ENCODE peak calls at places on chromosomes 16 and 17, in eight cellular contexts. B is breast epithelium, W is sigmoid colon, G is astrocyte of the cerebellum, S is Calu3, T is thyroid gland, O is hepatocyte, K is neural progenitor cell. R is an unnamed sample.

GRCh38 chr16:85835956-85836705 is 36.6 kb downstream of the COX4I1 start:
- DNase-seq in B (no peak), W (no peak), G (no peak), S (no peak), T (no peak), O (no peak), K (no peak), R (no peak)

GRCh38 chr16:11848842-11849241 is 2.5 kb downstream of the RSL1D1 start:
- DNase-seq in B (no peak), W (no peak), G (no peak), S (no peak), T (no peak), O (no peak), K (no peak), R (no peak)

GRCh38 chr16:79329163-79329521 is 271.4 kb downstream of the MAF start:
- DNase-seq in B (no peak), W (no peak), G (no peak), S (no peak), T (no peak), O (no peak), K (no peak), R (no peak)

GRCh38 chr17:67443931-67444597 is 67.0 kb downstream of the PITPNC1 start:
- DNase-seq in B (no peak), W (peak; percentile 80), G (peak; percentile 49), S (no peak), T (no peak), O (no peak), K (no peak), R (peak; percentile 8)

GRCh38 chr16:86905302-86905701 is 327.0 kb downstream of the FOXL1 start:
- DNase-seq in B (no peak), W (no peak), G (no peak), S (no peak), T (no peak), O (no peak), K (no peak), R (no peak)

GRCh38 chr16:69613283-69614154 is 47.8 kb downstream of the NFAT5 start:
- DNase-seq in B (no peak), W (no peak), G (no peak), S (peak; percentile 51), T (no peak), O (peak; percentile 48), K (no peak), R (no peak)

GRCh38 chr17:71679832-71680231 is 441.0 kb upstream of the SOX9 start:
- DNase-seq in B (no peak), W (no peak), G (no peak), S (no peak), T (no peak), O (no peak), K (no peak), R (no peak)

GRCh38 chr17:4986403-4986802 is 1.1 kb downstream of the CAMTA2 start:
- DNase-seq in B (no peak), W (peak; percentile 64), G (no peak), S (no peak), T (no peak), O (peak; percentile 27), K (no peak), R (no peak)

GRCh38 chr17:33520404-33521032 is 227.4 kb upstream of the ASIC2 start:
- DNase-seq in B (peak; percentile 60), W (no peak), G (no peak), S (peak; percentile 63), T (peak; percentile 31), O (peak; percentile 63), K (peak; percentile 74), R (peak; percentile 88)

GRCh38 chr17:8681175-8681949 is 50.8 kb upstream of the MYH10 start:
- DNase-seq in B (no peak), W (peak; percentile 75), G (peak; percentile 53), S (no peak), T (no peak), O (peak; percentile 35), K (no peak), R (no peak)

GRCh38 chr16:4402439-4403132 is 13.8 kb downstream of the CORO7 start:
- DNase-seq in B (peak; percentile 91), W (peak; percentile 92), G (peak; percentile 28), S (peak; percentile 92), T (peak; percentile 82), O (peak; percentile 92), K (peak; percentile 92), R (peak; percentile 97)

GRCh38 chr16:82432261-82432660 is 194.5 kb upstream of the CDH13 start:
- DNase-seq in B (no peak), W (no peak), G (no peak), S (no peak), T (no peak), O (peak; percentile 5), K (no peak), R (no peak)

GRCh38 chr17:46771601-46772012 is 46.9 kb downstream of the WNT3 start:
- DNase-seq in B (no peak), W (no peak), G (no peak), S (peak; percentile 61), T (no peak), O (peak; percentile 76), K (no peak), R (peak; percentile 72)

GRCh38 chr17:13337864-13338371 is 263.8 kb downstream of the HS3ST3A1 start:
- DNase-seq in B (no peak), W (no peak), G (peak; percentile 78), S (peak; percentile 1), T (peak; percentile 23), O (peak; percentile 67), K (peak; percentile 42), R (peak; percentile 24)

GRCh38 chr17:79399610-79400144 is 211.2 kb downstream of the RBFOX3 start:
- DNase-seq in B (no peak), W (no peak), G (no peak), S (no peak), T (no peak), O (no peak), K (peak; percentile 43), R (no peak)

GRCh38 chr17:28796062-28796461 is 46.5 kb downstream of the FAM222B start:
- DNase-seq in B (no peak), W (no peak), G (no peak), S (no peak), T (no peak), O (no peak), K (no peak), R (no peak)

GRCh38 chr16:79362312-79362970 is 238.1 kb downstream of the MAF start:
- DNase-seq in B (no peak), W (no peak), G (no peak), S (no peak), T (no peak), O (no peak), K (no peak), R (no peak)

GRCh38 chr17:44387773-44388172 is 1.7 kb downstream of the ITGA2B start:
- DNase-seq in B (no peak), W (no peak), G (no peak), S (no peak), T (no peak), O (no peak), K (no peak), R (no peak)

GRCh38 chr17:82876149-82876548 is 36.3 kb upstream of the ZNF750 start:
- DNase-seq in B (no peak), W (peak; percentile 84), G (no peak), S (no peak), T (peak; percentile 40), O (peak; percentile 72), K (no peak), R (no peak)

GRCh38 chr17:54950116-54950515 is 18.3 kb downstream of the COX11 start:
- DNase-seq in B (no peak), W (no peak), G (no peak), S (no peak), T (no peak), O (no peak), K (no peak), R (no peak)

GRCh38 chr16:50616883-50617629 is 64.1 kb downstream of the SNX20 start:
- DNase-seq in B (no peak), W (peak; percentile 88), G (no peak), S (no peak), T (no peak), O (no peak), K (no peak), R (no peak)

GRCh38 chr17:77151236-77151635 is 10.5 kb downstream of the SEC14L1 start:
- DNase-seq in B (no peak), W (no peak), G (peak; percentile 60), S (no peak), T (no peak), O (no peak), K (no peak), R (no peak)

GRCh38 chr17:42608692-42609181 is 437 bp downstream of the RETREG3 start:
- DNase-seq in B (no peak), W (no peak), G (no peak), S (no peak), T (no peak), O (peak; percentile 28), K (peak; percentile 29), R (no peak)
- TF ChIP-seq CTCF in B (no peak), W (no peak), G (no peak), S (no peak), T (no peak), O (no peak), K (no peak), R (no peak)

DNA sequence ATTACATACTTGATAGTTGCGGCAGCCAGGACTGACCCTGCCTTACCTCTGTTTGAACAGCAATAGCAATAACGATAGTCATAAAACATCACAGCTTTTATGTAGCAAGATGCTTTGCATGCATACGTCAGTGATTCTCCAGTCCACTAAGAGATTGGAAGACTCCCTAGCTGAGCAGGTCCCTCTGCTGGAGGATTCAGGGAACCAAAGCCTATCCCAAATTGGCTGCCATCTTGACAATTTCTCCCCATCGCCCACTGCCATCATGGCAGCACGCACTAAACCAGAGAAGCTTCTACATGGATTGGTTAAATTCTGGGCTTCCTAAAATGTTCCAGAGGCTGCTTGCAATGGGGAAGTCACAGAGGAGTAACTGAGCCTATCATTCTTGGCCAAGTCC is 360.6 kb upstream of the XYLT1 start:
- DNase-seq in B (no peak), W (no peak), G (no peak), S (no peak), T (no peak), O (peak; percentile 13), K (peak; percentile 26), R (no peak)
- TF ChIP-seq CTCF in B (no peak), W (no peak), G (no peak), S (no peak), T (no peak), O (peak; percentile 16), K (peak; percentile 46), R (no peak)

GRCh38 chr17:15999141-15999973 is at the start of the genes TTC19 and ZSWIM7:
- DNase-seq in B (peak; percentile 97), W (peak; percentile 99), G (peak; percentile 80), S (peak; percentile 95), T (peak; percentile 98), O (peak; percentile 97), K (peak; percentile 97), R (peak; percentile 92)
- TF ChIP-seq CTCF in B (no peak), W (no peak), G (no peak), S (no peak), T (no peak), O (no peak), K (no peak), R (no peak)

DNA sequence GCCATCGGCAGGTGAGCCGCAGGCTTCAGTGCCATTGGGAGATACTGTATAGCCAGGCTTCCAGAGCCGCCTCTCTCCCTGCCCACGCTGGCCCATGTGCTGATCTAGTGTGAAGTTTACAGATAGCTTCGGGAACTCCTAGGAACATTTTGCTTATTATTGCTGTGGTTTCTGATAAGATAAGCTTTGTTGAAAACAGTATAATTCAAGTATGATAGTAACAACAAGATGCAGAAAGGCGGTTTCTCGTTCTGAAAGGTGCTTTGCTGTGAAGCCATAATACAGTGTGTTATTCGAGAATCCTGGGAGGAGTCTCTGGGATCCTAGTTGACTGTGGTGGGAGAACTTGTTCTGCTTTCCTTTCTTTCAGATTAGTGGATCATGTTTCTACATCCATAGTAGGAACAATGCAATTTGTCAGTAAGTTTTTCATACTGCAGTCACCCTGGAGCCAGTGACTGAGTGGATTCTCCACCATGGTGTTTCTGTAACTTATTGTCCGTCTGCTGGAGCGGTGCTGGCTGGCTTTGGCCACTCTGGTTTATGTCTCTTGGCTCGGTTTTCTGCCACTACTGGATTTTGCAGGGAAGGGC is 31.5 kb downstream of the RAB11FIP3 start:
- DNase-seq in B (no peak), W (no peak), G (no peak), S (no peak), T (no peak), O (peak; percentile 53), K (no peak), R (no peak)
- TF ChIP-seq CTCF in B (no peak), W (no peak), G (no peak), S (no peak), T (no peak), O (no peak), K (no peak), R (no peak)